ENCODE peak calls at places on chromosomes 4 and X, in eight cellular contexts. E is astrocyte of the spinal cord, D is dorsolateral prefrontal cortex, K is aorta, O is tibial artery, X is A549, H is lower lobe of right lung, U is lung. F is an unnamed sample.

GRCh38 chr4:39563448-39563847 is 36.2 kb upstream of the UGDH start:
- DNase-seq in E (no peak), D (no peak), K (no peak), O (no peak), X (no peak), H (no peak), U (no peak), F (no peak)

GRCh38 chr4:123484291-123484926 is 87.8 kb downstream of the SPRY1 start:
- DNase-seq in E (no peak), D (no peak), K (no peak), O (no peak), X (no peak), H (no peak), U (no peak), F (no peak)

GRCh38 chr4:134720030-134720429 is 518.4 kb upstream of the PABPC4L start:
- DNase-seq in E (no peak), D (no peak), K (no peak), O (no peak), X (no peak), H (no peak), U (no peak), F (no peak)

GRCh38 chr4:135368826-135369225 is 1167.2 kb upstream of the PABPC4L start:
- DNase-seq in E (peak; percentile 13), D (no peak), K (no peak), O (no peak), X (no peak), H (no peak), U (no peak), F (no peak)

GRCh38 chrX:38807873-38808272 is 6.6 kb downstream of the MID1IP1 start:
- DNase-seq in E (no peak), D (no peak), K (no peak), O (no peak), X (no peak), H (no peak), U (no peak), F (no peak)

GRCh38 chr4:129822708-129823504 is 727.0 kb downstream of the C4orf33 start:
- DNase-seq in E (peak; percentile 9), D (no peak), K (no peak), O (no peak), X (no peak), H (peak; percentile 47), U (peak; percentile 51), F (no peak)

GRCh38 chrX:2330487-2330886 is 170.3 kb downstream of the DHRSX start:
- DNase-seq in E (no peak), D (no peak), K (no peak), O (no peak), X (no peak), H (no peak), U (no peak), F (no peak)

GRCh38 chr4:110005461-110006056 is 92.9 kb downstream of the EGF start:
- DNase-seq in E (peak; percentile 67), D (no peak), K (no peak), O (no peak), X (peak; percentile 55), H (no peak), U (no peak), F (peak; percentile 49)

GRCh38 chrX:129523076-129524055 is at the start of gene SMARCA1:
- DNase-seq in E (peak; percentile 59), D (no peak), K (peak; percentile 66), O (peak; percentile 28), X (peak; percentile 67), H (peak; percentile 50), U (peak; percentile 34), F (no peak)

GRCh38 chr4:182699825-182700224 is 217.4 kb downstream of the DCTD start:
- DNase-seq in E (no peak), D (no peak), K (no peak), O (no peak), X (no peak), H (no peak), U (no peak), F (no peak)

GRCh38 chr4:182697094-182697493 is 220.1 kb downstream of the DCTD start:
- DNase-seq in E (no peak), D (no peak), K (no peak), O (no peak), X (no peak), H (no peak), U (no peak), F (no peak)

GRCh38 chr4:182695009-182695408 is 222.2 kb downstream of the DCTD start:
- DNase-seq in E (no peak), D (no peak), K (no peak), O (no peak), X (no peak), H (no peak), U (no peak), F (no peak)

GRCh38 chr4:182695842-182696241 is 221.3 kb downstream of the DCTD start:
- DNase-seq in E (no peak), D (no peak), K (no peak), O (no peak), X (no peak), H (no peak), U (no peak), F (no peak)

GRCh38 chr4:182698212-182698611 is 219.0 kb downstream of the DCTD start:
- DNase-seq in E (no peak), D (no peak), K (no peak), O (no peak), X (no peak), H (no peak), U (no peak), F (no peak)
- H3K4me3 ChIP-seq in E (no peak overlapping the region), D (no peak overlapping the region), K (no peak overlapping the region), O (no peak overlapping the region), X (no peak overlapping the region), H (no peak overlapping the region), U (no peak overlapping the region), F (no peak overlapping the region)

GRCh38 chr4:38313175-38313574 is 350.8 kb upstream of the KLF3 start:
- DNase-seq in E (no peak), D (no peak), K (no peak), O (no peak), X (no peak), H (no peak), U (no peak), F (no peak)
- H3K4me3 ChIP-seq in E (no peak overlapping the region), D (no peak overlapping the region), K (no peak overlapping the region), O (no peak overlapping the region), X (no peak overlapping the region), H (no peak overlapping the region), U (no peak overlapping the region), F (no peak overlapping the region)

GRCh38 chrX:86078650-86079049 is 31.3 kb upstream of the CHM start:
- DNase-seq in E (no peak), D (no peak), K (no peak), O (no peak), X (no peak), H (no peak), U (no peak), F (no peak)
- H3K4me3 ChIP-seq in E (no peak overlapping the region), D (no peak overlapping the region), K (no peak overlapping the region), O (no peak overlapping the region), X (no peak overlapping the region), H (no peak overlapping the region), U (no peak overlapping the region), F (no peak overlapping the region)

GRCh38 chrX:104250470-104250869 is 4.3 kb downstream of the ESX1 start:
- DNase-seq in E (no peak), D (no peak), K (no peak), O (no peak), X (no peak), H (no peak), U (no peak), F (no peak)
- H3K4me3 ChIP-seq in E (no peak overlapping the region), D (no peak overlapping the region), K (no peak overlapping the region), O (no peak overlapping the region), X (no peak overlapping the region), H (no peak overlapping the region), U (no peak overlapping the region), F (no peak overlapping the region)

GRCh38 chr4:177182728-177183127 is 126.9 kb upstream of the NEIL3 start:
- DNase-seq in E (no peak), D (no peak), K (no peak), O (no peak), X (no peak), H (no peak), U (no peak), F (no peak)
- H3K4me3 ChIP-seq in E (no peak overlapping the region), D (no peak overlapping the region), K (no peak overlapping the region), O (no peak overlapping the region), X (no peak overlapping the region), H (no peak overlapping the region), U (no peak overlapping the region), F (no peak overlapping the region)

GRCh38 chrX:111116666-111117065 is 20.7 kb downstream of the PAK3 start:
- DNase-seq in E (no peak), D (no peak), K (no peak), O (no peak), X (no peak), H (no peak), U (no peak), F (no peak)
- H3K4me3 ChIP-seq in E (no peak overlapping the region), D (no peak overlapping the region), K (no peak overlapping the region), O (no peak overlapping the region), X (no peak overlapping the region), H (no peak overlapping the region), U (no peak overlapping the region), F (no peak overlapping the region)

GRCh38 chr4:113468165-113469022 is 293.1 kb downstream of the CAMK2D start:
- DNase-seq in E (peak; percentile 100), D (no peak), K (peak; percentile 91), O (peak; percentile 96), X (peak; percentile 31), H (peak; percentile 73), U (peak; percentile 76), F (no peak)
- H3K4me3 ChIP-seq in E (no peak overlapping the region), D (no peak overlapping the region), K (no peak overlapping the region), O (peak overlapping the region; percentile 12), X (no peak overlapping the region), H (no peak overlapping the region), U (no peak overlapping the region), F (no peak overlapping the region)

F was measured in Jurkat, Clone E6-1.